ENCODE peak calls at places on chromosome 21, in ten cellular contexts. One of them, this sample, is unnamed.

GRCh38 chr21:14358775-14359174 is 24.2 kb downstream of the HSPA13 start:
- DNase-seq in AG10803: no peak
- DNase-seq in coronary artery: no peak
- DNase-seq in colonic mucosa: no peak
- DNase-seq in lower lobe of right lung: no peak
- DNase-seq in AG04449: no peak
- DNase-seq in pancreas: no peak
- DNase-seq in kidney epithelial cell: no peak
- DNase-seq in A549: no peak
- DNase-seq in gastrocnemius medialis: no peak
- DNase-seq in this sample: peak; percentile 20

GRCh38 chr21:43269461-43269860 is 100.7 kb downstream of the CRYAA start:
- DNase-seq in AG10803: no peak
- DNase-seq in coronary artery: no peak
- DNase-seq in colonic mucosa: no peak
- DNase-seq in lower lobe of right lung: peak; percentile 43
- DNase-seq in AG04449: no peak
- DNase-seq in pancreas: no peak
- DNase-seq in kidney epithelial cell: no peak
- DNase-seq in A549: no peak
- DNase-seq in gastrocnemius medialis: no peak
- DNase-seq in this sample: no peak

GRCh38 chr21:15285567-15285966 is 220.8 kb upstream of the NRIP1 start:
- DNase-seq in AG10803: no peak
- DNase-seq in coronary artery: no peak
- DNase-seq in colonic mucosa: no peak
- DNase-seq in lower lobe of right lung: no peak
- DNase-seq in AG04449: no peak
- DNase-seq in pancreas: no peak
- DNase-seq in kidney epithelial cell: no peak
- DNase-seq in A549: no peak
- DNase-seq in gastrocnemius medialis: peak; percentile 66
- DNase-seq in this sample: no peak

GRCh38 chr21:43307677-43308070 is 119.3 kb downstream of the SIK1 start:
- DNase-seq in AG10803: no peak
- DNase-seq in coronary artery: no peak
- DNase-seq in colonic mucosa: no peak
- DNase-seq in lower lobe of right lung: no peak
- DNase-seq in AG04449: no peak
- DNase-seq in pancreas: no peak
- DNase-seq in kidney epithelial cell: no peak
- DNase-seq in A549: no peak
- DNase-seq in gastrocnemius medialis: no peak
- DNase-seq in this sample: no peak

GRCh38 chr21:31198575-31198974 is 145.5 kb downstream of the TIAM1 start:
- DNase-seq in AG10803: peak; percentile 44
- DNase-seq in coronary artery: no peak
- DNase-seq in colonic mucosa: no peak
- DNase-seq in lower lobe of right lung: no peak
- DNase-seq in AG04449: peak; percentile 10
- DNase-seq in pancreas: no peak
- DNase-seq in kidney epithelial cell: no peak
- DNase-seq in A549: peak; percentile 13
- DNase-seq in gastrocnemius medialis: no peak
- DNase-seq in this sample: peak; percentile 78

GRCh38 chr21:34802180-34802899 is 133.5 kb downstream of the CLIC6 start:
- DNase-seq in AG10803: no peak
- DNase-seq in coronary artery: no peak
- DNase-seq in colonic mucosa: no peak
- DNase-seq in lower lobe of right lung: no peak
- DNase-seq in AG04449: no peak
- DNase-seq in pancreas: no peak
- DNase-seq in kidney epithelial cell: no peak
- DNase-seq in A549: no peak
- DNase-seq in gastrocnemius medialis: no peak
- DNase-seq in this sample: no peak

GRCh38 chr21:42599962-42600361 is 53.5 kb upstream of the PDE9A start:
- DNase-seq in AG10803: no peak
- DNase-seq in coronary artery: no peak
- DNase-seq in colonic mucosa: no peak
- DNase-seq in lower lobe of right lung: no peak
- DNase-seq in AG04449: no peak
- DNase-seq in pancreas: no peak
- DNase-seq in kidney epithelial cell: no peak
- DNase-seq in A549: no peak
- DNase-seq in gastrocnemius medialis: no peak
- DNase-seq in this sample: no peak

GRCh38 chr21:29145354-29145782 is 14.9 kb downstream of the MAP3K7CL start:
- DNase-seq in AG10803: peak; percentile 89
- DNase-seq in coronary artery: no peak
- DNase-seq in colonic mucosa: no peak
- DNase-seq in lower lobe of right lung: no peak
- DNase-seq in AG04449: peak; percentile 57
- DNase-seq in pancreas: no peak
- DNase-seq in kidney epithelial cell: peak; percentile 70
- DNase-seq in A549: peak; percentile 3
- DNase-seq in gastrocnemius medialis: peak; percentile 74
- DNase-seq in this sample: peak; percentile 93

GRCh38 chr21:16536661-16537359 is 807.0 kb downstream of the USP25 start:
- DNase-seq in AG10803: peak; percentile 17
- DNase-seq in coronary artery: no peak
- DNase-seq in colonic mucosa: no peak
- DNase-seq in lower lobe of right lung: no peak
- DNase-seq in AG04449: no peak
- DNase-seq in pancreas: no peak
- DNase-seq in kidney epithelial cell: no peak
- DNase-seq in A549: no peak
- DNase-seq in gastrocnemius medialis: no peak
- DNase-seq in this sample: peak; percentile 68

GRCh38 chr21:37009740-37010341 is 3.3 kb downstream of the RIPPLY3 start:
- DNase-seq in AG10803: peak; percentile 82
- DNase-seq in coronary artery: peak; percentile 83
- DNase-seq in colonic mucosa: peak; percentile 89
- DNase-seq in lower lobe of right lung: peak; percentile 90
- DNase-seq in AG04449: no peak
- DNase-seq in pancreas: peak; percentile 96
- DNase-seq in kidney epithelial cell: peak; percentile 55
- DNase-seq in A549: peak; percentile 77
- DNase-seq in gastrocnemius medialis: peak; percentile 68
- DNase-seq in this sample: peak; percentile 89

GRCh38 chr21:37005548-37006242 is 807 bp upstream of the RIPPLY3 start:
- DNase-seq in AG10803: no peak
- DNase-seq in coronary artery: peak; percentile 28
- DNase-seq in colonic mucosa: no peak
- DNase-seq in lower lobe of right lung: no peak
- DNase-seq in AG04449: no peak
- DNase-seq in pancreas: no peak
- DNase-seq in kidney epithelial cell: no peak
- DNase-seq in A549: no peak
- DNase-seq in gastrocnemius medialis: no peak
- DNase-seq in this sample: no peak

GRCh38 chr21:37006521-37007291 is at the start of gene RIPPLY3:
- DNase-seq in AG10803: peak; percentile 8
- DNase-seq in coronary artery: no peak
- DNase-seq in colonic mucosa: no peak
- DNase-seq in lower lobe of right lung: no peak
- DNase-seq in AG04449: no peak
- DNase-seq in pancreas: no peak
- DNase-seq in kidney epithelial cell: no peak
- DNase-seq in A549: no peak
- DNase-seq in gastrocnemius medialis: no peak
- DNase-seq in this sample: peak; percentile 13

GRCh38 chr21:37008705-37009104 is 2.2 kb downstream of the RIPPLY3 start:
- DNase-seq in AG10803: no peak
- DNase-seq in coronary artery: no peak
- DNase-seq in colonic mucosa: no peak
- DNase-seq in lower lobe of right lung: no peak
- DNase-seq in AG04449: no peak
- DNase-seq in pancreas: no peak
- DNase-seq in kidney epithelial cell: no peak
- DNase-seq in A549: no peak
- DNase-seq in gastrocnemius medialis: no peak
- DNase-seq in this sample: no peak

DNA sequence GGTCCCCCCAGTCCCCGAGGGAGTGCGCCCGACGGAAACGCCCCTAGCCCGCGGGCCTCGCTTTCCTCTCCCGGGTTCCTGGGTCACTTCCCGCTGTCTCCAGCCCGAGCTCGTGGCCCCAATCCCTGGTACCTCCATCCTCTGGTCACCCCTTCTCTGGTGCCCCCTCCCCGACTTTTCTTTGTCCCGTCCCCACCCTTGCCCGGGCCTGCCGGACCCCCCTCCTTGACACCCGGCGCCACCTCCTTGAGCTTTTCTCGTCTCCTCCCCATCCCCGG is 320 bp upstream of the RIPPLY3 start:
- DNase-seq in AG10803: no peak
- DNase-seq in coronary artery: no peak
- DNase-seq in colonic mucosa: no peak
- DNase-seq in lower lobe of right lung: no peak
- DNase-seq in AG04449: no peak
- DNase-seq in pancreas: no peak
- DNase-seq in kidney epithelial cell: no peak
- DNase-seq in A549: no peak
- DNase-seq in gastrocnemius medialis: no peak
- DNase-seq in this sample: no peak
- H3K4me3 ChIP-seq in AG10803: peak overlapping the region; percentile 34
- H3K4me3 ChIP-seq in coronary artery: peak overlapping the region; percentile 70
- H3K4me3 ChIP-seq in colonic mucosa: peak overlapping the region; percentile 45
- H3K4me3 ChIP-seq in lower lobe of right lung: peak overlapping the region; percentile 49
- H3K4me3 ChIP-seq in AG04449: peak overlapping the region; percentile 51
- H3K4me3 ChIP-seq in pancreas: peak overlapping the region; percentile 10
- H3K4me3 ChIP-seq in kidney epithelial cell: peak overlapping the region; percentile 41
- H3K4me3 ChIP-seq in A549: peak overlapping the region; percentile 53
- H3K4me3 ChIP-seq in gastrocnemius medialis: peak overlapping the region; percentile 47
- H3K4me3 ChIP-seq in this sample: peak overlapping the region; percentile 42

GRCh38 chr21:38488640-38489282 is 9.5 kb downstream of the ERG start:
- DNase-seq in AG10803: no peak
- DNase-seq in coronary artery: no peak
- DNase-seq in colonic mucosa: no peak
- DNase-seq in lower lobe of right lung: no peak
- DNase-seq in AG04449: no peak
- DNase-seq in pancreas: no peak
- DNase-seq in kidney epithelial cell: no peak
- DNase-seq in A549: no peak
- DNase-seq in gastrocnemius medialis: no peak
- DNase-seq in this sample: no peak
- H3K4me3 ChIP-seq in AG10803: no peak overlapping the region
- H3K4me3 ChIP-seq in coronary artery: no peak overlapping the region
- H3K4me3 ChIP-seq in colonic mucosa: no peak overlapping the region
- H3K4me3 ChIP-seq in lower lobe of right lung: no peak overlapping the region
- H3K4me3 ChIP-seq in AG04449: no peak overlapping the region
- H3K4me3 ChIP-seq in pancreas: no peak overlapping the region
- H3K4me3 ChIP-seq in kidney epithelial cell: no peak overlapping the region
- H3K4me3 ChIP-seq in A549: no peak overlapping the region
- H3K4me3 ChIP-seq in gastrocnemius medialis: no peak overlapping the region
- H3K4me3 ChIP-seq in this sample: no peak overlapping the region

GRCh38 chr21:44919111-44919912 is 1.4 kb downstream of the ITGB2 start:
- DNase-seq in AG10803: no peak
- DNase-seq in coronary artery: no peak
- DNase-seq in colonic mucosa: no peak
- DNase-seq in lower lobe of right lung: peak; percentile 68
- DNase-seq in AG04449: no peak
- DNase-seq in pancreas: no peak
- DNase-seq in kidney epithelial cell: no peak
- DNase-seq in A549: no peak
- DNase-seq in gastrocnemius medialis: no peak
- DNase-seq in this sample: no peak
- H3K4me3 ChIP-seq in AG10803: no peak overlapping the region
- H3K4me3 ChIP-seq in coronary artery: peak overlapping the region; percentile 62
- H3K4me3 ChIP-seq in colonic mucosa: peak overlapping the region; percentile 37
- H3K4me3 ChIP-seq in lower lobe of right lung: peak overlapping the region; percentile 58
- H3K4me3 ChIP-seq in AG04449: no peak overlapping the region
- H3K4me3 ChIP-seq in pancreas: no peak overlapping the region
- H3K4me3 ChIP-seq in kidney epithelial cell: no peak overlapping the region
- H3K4me3 ChIP-seq in A549: no peak overlapping the region
- H3K4me3 ChIP-seq in gastrocnemius medialis: peak overlapping the region; percentile 34
- H3K4me3 ChIP-seq in this sample: no peak overlapping the region

DNA sequence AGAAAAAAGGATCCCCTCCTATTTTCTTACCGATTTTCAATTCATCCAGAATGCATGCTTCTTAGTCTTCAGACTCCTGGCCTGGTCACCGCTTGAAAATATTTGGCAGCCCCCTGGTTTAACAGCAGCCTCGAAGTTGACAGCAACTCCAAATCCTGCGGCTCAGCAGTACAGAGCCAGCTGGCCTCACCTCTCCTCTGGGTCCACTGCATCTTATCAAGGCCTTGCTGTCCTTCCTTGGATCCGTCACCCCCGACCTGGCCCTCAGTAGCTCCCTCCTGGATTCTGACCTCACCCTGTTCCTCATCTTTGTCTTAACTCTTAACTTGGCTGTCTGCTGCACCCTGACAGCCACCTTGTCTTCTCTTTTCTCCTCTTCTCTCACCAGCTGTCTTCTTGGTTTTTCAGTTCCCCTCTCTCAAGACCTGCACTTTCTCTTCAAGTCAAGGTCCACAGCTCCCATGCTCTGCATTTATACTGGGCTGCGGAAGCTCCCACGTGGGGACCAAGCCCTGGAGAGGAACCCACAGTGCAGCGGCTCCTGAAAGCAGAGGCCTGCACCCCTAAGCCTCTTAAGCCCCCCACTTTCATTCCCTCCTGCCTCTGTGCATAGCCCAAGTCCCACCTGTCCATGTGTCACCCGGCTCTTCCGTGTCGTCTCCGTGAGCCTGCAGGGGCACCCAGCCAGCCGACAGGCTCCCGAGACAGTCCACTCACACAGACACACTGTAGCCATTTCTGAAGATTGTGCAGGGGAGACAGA is 6.0 kb downstream of the MX2 start:
- DNase-seq in AG10803: no peak
- DNase-seq in coronary artery: no peak
- DNase-seq in colonic mucosa: no peak
- DNase-seq in lower lobe of right lung: no peak
- DNase-seq in AG04449: no peak
- DNase-seq in pancreas: peak; percentile 43
- DNase-seq in kidney epithelial cell: no peak
- DNase-seq in A549: no peak
- DNase-seq in gastrocnemius medialis: no peak
- DNase-seq in this sample: no peak
- H3K4me3 ChIP-seq in AG10803: no peak overlapping the region
- H3K4me3 ChIP-seq in coronary artery: no peak overlapping the region
- H3K4me3 ChIP-seq in colonic mucosa: no peak overlapping the region
- H3K4me3 ChIP-seq in lower lobe of right lung: no peak overlapping the region
- H3K4me3 ChIP-seq in AG04449: no peak overlapping the region
- H3K4me3 ChIP-seq in pancreas: no peak overlapping the region
- H3K4me3 ChIP-seq in kidney epithelial cell: no peak overlapping the region
- H3K4me3 ChIP-seq in A549: no peak overlapping the region
- H3K4me3 ChIP-seq in gastrocnemius medialis: no peak overlapping the region
- H3K4me3 ChIP-seq in this sample: no peak overlapping the region

DNA sequence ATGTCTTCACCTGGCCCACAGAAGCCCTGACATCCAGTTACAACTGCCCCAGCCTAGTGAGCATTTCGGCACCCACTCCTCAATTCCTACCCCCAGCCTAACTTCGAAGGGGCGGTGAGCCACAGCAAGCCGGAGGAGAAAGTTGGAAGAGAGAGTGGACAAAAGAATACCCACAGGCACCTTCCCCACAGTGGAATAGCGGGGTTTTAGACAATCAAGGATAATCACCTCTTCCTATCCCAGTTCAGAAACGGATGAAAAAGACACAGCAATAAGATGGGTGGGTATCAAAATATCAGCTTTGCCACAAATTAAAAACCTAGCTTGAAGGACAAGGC is 1.3 kb upstream of the LSS start:
- DNase-seq in AG10803: no peak
- DNase-seq in coronary artery: no peak
- DNase-seq in colonic mucosa: no peak
- DNase-seq in lower lobe of right lung: no peak
- DNase-seq in AG04449: no peak
- DNase-seq in pancreas: no peak
- DNase-seq in kidney epithelial cell: no peak
- DNase-seq in A549: no peak
- DNase-seq in gastrocnemius medialis: no peak
- DNase-seq in this sample: no peak
- H3K4me3 ChIP-seq in AG10803: peak overlapping the region; percentile 71
- H3K4me3 ChIP-seq in coronary artery: peak overlapping the region; percentile 96
- H3K4me3 ChIP-seq in colonic mucosa: peak overlapping the region; percentile 76
- H3K4me3 ChIP-seq in lower lobe of right lung: peak overlapping the region; percentile 88
- H3K4me3 ChIP-seq in AG04449: peak overlapping the region; percentile 73
- H3K4me3 ChIP-seq in pancreas: no peak overlapping the region
- H3K4me3 ChIP-seq in kidney epithelial cell: peak overlapping the region; percentile 64
- H3K4me3 ChIP-seq in A549: peak overlapping the region; percentile 59
- H3K4me3 ChIP-seq in gastrocnemius medialis: peak overlapping the region; percentile 98
- H3K4me3 ChIP-seq in this sample: peak overlapping the region; percentile 67

This sample was measured in fibroblast of pulmonary artery.